ENCODE peak calls at places on chromosomes 11 and 22, in seven cellular contexts. U is kidney, S is breast epithelium, H is H9, C is Karpas-422, X is uterus, A is GM23248. Z is an unnamed sample.

GRCh38 chr11:18066626-18067025 is 20.6 kb upstream of the TPH1 start:
- DNase-seq in U (no peak), S (no peak), H (no peak), C (no peak), X (no peak), A (peak; percentile 16), Z (no peak)

GRCh38 chr22:32265882-32266767 is 11.0 kb upstream of the SLC5A4 start:
- DNase-seq in U (no peak), S (no peak), H (peak; percentile 65), C (peak; percentile 87), X (peak; percentile 39), A (peak; percentile 92), Z (peak; percentile 44)

GRCh38 chr11:35664977-35665441 is 2.4 kb downstream of the TRIM44 start:
- DNase-seq in U (no peak), S (no peak), H (no peak), C (no peak), X (no peak), A (peak; percentile 35), Z (peak; percentile 27)

GRCh38 chr22:25365491-25366261 is 146.2 kb downstream of the CRYBB2 start:
- DNase-seq in U (peak; percentile 79), S (no peak), H (no peak), C (no peak), X (no peak), A (no peak), Z (no peak)

GRCh38 chr22:24101966-24102365 is 79.3 kb upstream of the SUSD2 start:
- DNase-seq in U (peak; percentile 22), S (peak; percentile 19), H (no peak), C (no peak), X (no peak), A (peak; percentile 9), Z (no peak)

GRCh38 chr11:69343401-69344321 is 49.7 kb downstream of the MYEOV start:
- DNase-seq in U (no peak), S (peak; percentile 15), H (peak; percentile 17), C (no peak), X (no peak), A (no peak), Z (no peak)

GRCh38 chr11:129866328-129866727 is 29.1 kb downstream of the NFRKB start:
- DNase-seq in U (no peak), S (no peak), H (no peak), C (no peak), X (no peak), A (no peak), Z (no peak)

GRCh38 chr11:12159351-12160099 is 49.1 kb downstream of the MICAL2 start:
- DNase-seq in U (no peak), S (no peak), H (no peak), C (no peak), X (no peak), A (peak; percentile 93), Z (peak; percentile 57)

GRCh38 chr11:68950776-68951175 is 30.0 kb downstream of the MRGPRD start:
- DNase-seq in U (no peak), S (no peak), H (peak; percentile 55), C (no peak), X (no peak), A (no peak), Z (no peak)

GRCh38 chr11:57616595-57616994 is 19.1 kb downstream of the SERPING1 start:
- DNase-seq in U (no peak), S (no peak), H (no peak), C (no peak), X (no peak), A (no peak), Z (no peak)

GRCh38 chr11:66317766-66318575 is 1.1 kb upstream of the CD248 start:
- DNase-seq in U (peak; percentile 82), S (no peak), H (peak; percentile 66), C (peak; percentile 93), X (peak; percentile 79), A (peak; percentile 92), Z (peak; percentile 48)

GRCh38 chr11:14202263-14203173 is 156.5 kb downstream of the RRAS2 start:
- DNase-seq in U (no peak), S (no peak), H (no peak), C (no peak), X (no peak), A (no peak), Z (no peak)

GRCh38 chr11:86955674-86956522 is 703 bp upstream of the FZD4 start:
- DNase-seq in U (peak; percentile 95), S (peak; percentile 84), H (peak; percentile 86), C (peak; percentile 93), X (peak; percentile 85), A (peak; percentile 84), Z (peak; percentile 72)

GRCh38 chr11:20561915-20562314 is 37.5 kb upstream of the SLC6A5 start:
- DNase-seq in U (no peak), S (no peak), H (no peak), C (no peak), X (no peak), A (no peak), Z (no peak)

GRCh38 chr11:15481871-15482270 is 367.1 kb downstream of the INSC start:
- DNase-seq in U (no peak), S (no peak), H (no peak), C (no peak), X (no peak), A (no peak), Z (no peak)

DNA sequence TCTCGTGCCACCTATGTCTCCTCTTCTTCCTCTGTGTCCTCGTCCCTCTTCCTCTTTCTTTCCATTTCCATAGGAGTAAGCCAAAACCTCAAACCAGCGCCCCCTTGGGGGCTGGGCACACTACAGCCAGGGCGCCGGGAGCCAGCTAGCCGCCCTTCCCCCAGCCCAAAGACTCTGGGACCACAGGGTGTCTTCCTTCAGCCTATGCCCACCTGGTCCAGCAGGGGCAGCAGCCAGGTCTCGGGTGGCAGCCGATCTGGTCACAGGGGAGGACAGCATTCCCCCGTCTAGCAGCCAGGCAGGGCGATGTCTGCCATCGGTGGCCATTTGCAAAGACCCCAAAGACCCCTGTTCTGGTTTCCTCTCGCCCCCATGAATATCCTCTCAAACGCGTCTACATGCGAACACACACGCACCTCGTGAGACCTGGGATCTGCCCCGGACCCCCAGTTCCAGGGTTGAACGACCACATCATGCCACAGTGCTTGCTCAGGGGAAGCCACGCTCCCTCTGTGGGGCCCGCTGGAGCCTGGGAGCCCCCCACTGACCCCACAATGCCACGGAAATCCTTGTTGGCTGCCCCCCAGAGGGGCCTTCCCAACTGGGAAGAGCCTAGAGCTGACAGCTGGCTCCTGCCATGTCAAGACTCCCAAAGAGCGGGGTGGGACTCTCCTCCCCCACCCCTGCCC is 546.0 kb upstream of the CCDC179 start:
- DNase-seq in U (peak; percentile 58), S (no peak), H (peak; percentile 52), C (no peak), X (no peak), A (no peak), Z (no peak)
- H3K9me3 ChIP-seq in U (no peaks in the 10 kb centered on the region), S (peaks cover 14% of the 10 kb centered on the region), H (no peaks in the 10 kb centered on the region), C (peaks cover 3% of the 10 kb centered on the region), X (no peaks in the 10 kb centered on the region), A (no peaks in the 10 kb centered on the region), Z (peaks cover 9% of the 10 kb centered on the region)

GRCh38 chr11:70628176-70628860 is 230.0 kb downstream of the CTTN start:
- DNase-seq in U (no peak), S (no peak), H (no peak), C (no peak), X (no peak), A (no peak), Z (no peak)
- H3K9me3 ChIP-seq in U (no peaks in the 10 kb centered on the region), S (no peaks in the 10 kb centered on the region), H (no peaks in the 10 kb centered on the region), C (no peaks in the 10 kb centered on the region), X (no peaks in the 10 kb centered on the region), A (no peaks in the 10 kb centered on the region), Z (peaks cover under 1% of the 10 kb centered on the region)

GRCh38 chr11:50074161-50074560 is 41.5 kb downstream of the OR4C45 start:
- DNase-seq in U (no peak), S (no peak), H (no peak), C (no peak), X (no peak), A (no peak), Z (no peak)

GRCh38 chr11:50072226-50073112 is 39.8 kb downstream of the OR4C45 start:
- DNase-seq in U (no peak), S (no peak), H (no peak), C (no peak), X (no peak), A (no peak), Z (no peak)

GRCh38 chr11:50070389-50070788 is 37.7 kb downstream of the OR4C45 start:
- DNase-seq in U (no peak), S (no peak), H (no peak), C (no peak), X (no peak), A (no peak), Z (no peak)

GRCh38 chr11:50073113-50074105 is 40.7 kb downstream of the OR4C45 start:
- DNase-seq in U (no peak), S (no peak), H (no peak), C (no peak), X (no peak), A (no peak), Z (no peak)

DNA sequence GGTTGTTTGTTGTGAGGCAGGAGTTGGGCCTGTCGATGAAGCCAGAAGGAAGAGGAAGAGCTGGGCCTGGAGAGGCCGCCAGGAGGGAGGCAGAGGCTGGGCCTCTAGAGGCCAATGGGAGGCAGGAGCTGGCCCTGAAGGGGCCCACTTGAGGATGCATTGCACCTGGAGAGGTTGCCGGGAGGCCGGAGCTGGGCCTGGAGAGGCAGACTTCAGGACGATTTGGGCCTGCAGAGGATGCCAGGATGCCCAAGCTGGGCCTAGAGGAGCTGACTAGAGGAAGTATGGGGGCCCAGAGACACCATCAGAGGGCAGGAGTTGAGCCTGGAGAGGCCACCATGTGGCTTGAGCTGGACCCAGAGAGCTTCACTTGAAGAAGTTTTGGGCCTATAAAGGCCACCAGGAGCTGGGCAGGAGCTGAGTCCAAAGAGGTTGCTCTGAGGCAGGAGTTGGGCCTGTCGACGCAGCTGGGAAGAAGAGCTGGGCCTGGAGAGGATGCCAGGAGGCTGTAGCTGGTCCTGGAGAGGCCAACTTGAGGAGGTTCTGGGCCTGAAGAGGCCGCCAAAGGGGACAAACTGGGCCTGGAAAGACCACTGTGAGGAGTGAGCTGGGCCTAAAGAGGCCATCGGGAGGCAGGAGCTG is 39.0 kb downstream of the OR4C45 start:
- DNase-seq in U (peak; percentile 64), S (no peak), H (no peak), C (no peak), X (no peak), A (no peak), Z (no peak)
- H3K9me3 ChIP-seq in U (peaks cover under 1% of the 10 kb centered on the region), S (peaks cover 48% of the 10 kb centered on the region), H (peaks cover 93% of the 10 kb centered on the region), C (no peaks in the 10 kb centered on the region), X (no peaks in the 10 kb centered on the region), A (no peaks in the 10 kb centered on the region), Z (peaks cover 43% of the 10 kb centered on the region)

DNA sequence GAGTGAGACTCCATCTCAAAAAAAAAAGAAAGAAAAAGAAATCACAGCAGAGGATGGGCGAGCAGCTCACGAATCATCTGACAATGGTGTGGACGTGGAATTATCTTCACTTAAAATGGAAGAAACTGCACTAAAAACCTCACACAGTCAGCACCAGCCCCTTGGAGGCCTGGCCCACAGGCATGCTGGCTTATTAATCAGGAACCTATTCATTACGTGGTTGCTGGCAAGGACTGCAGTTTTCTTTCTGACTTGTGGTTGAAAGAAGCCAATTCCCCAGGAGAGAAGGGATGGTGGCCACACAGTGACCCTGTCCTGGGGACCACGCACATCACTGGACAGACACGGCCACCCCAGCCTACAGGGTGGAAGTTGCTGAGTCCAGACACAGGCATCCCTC is 401.1 kb downstream of the CTTN start:
- DNase-seq in U (no peak), S (no peak), H (no peak), C (no peak), X (no peak), A (peak; percentile 43), Z (no peak)
- H3K9me3 ChIP-seq in U (no peaks in the 10 kb centered on the region), S (peaks cover 16% of the 10 kb centered on the region), H (no peaks in the 10 kb centered on the region), C (no peaks in the 10 kb centered on the region), X (no peaks in the 10 kb centered on the region), A (no peaks in the 10 kb centered on the region), Z (no peaks in the 10 kb centered on the region)

GRCh38 chr22:47842119-47842518 is 1079.7 kb downstream of the TBC1D22A start:
- DNase-seq in U (no peak), S (no peak), H (peak; percentile 46), C (peak; percentile 82), X (no peak), A (no peak), Z (no peak)
- H3K9me3 ChIP-seq in U (no peaks in the 10 kb centered on the region), S (no peaks in the 10 kb centered on the region), H (no peaks in the 10 kb centered on the region), C (no peaks in the 10 kb centered on the region), X (no peaks in the 10 kb centered on the region), A (no peaks in the 10 kb centered on the region), Z (peaks cover 31% of the 10 kb centered on the region)

Z was measured in mammary epithelial cell.